ENCODE peak calls at places on chromosomes 5 and 9, in eight cellular contexts. C is A549, F is upper lobe of left lung, R is erythroblast, A is tibial nerve, B is breast epithelium, T is body of pancreas, X is H54. U is an unnamed sample.
A peak's percentile ranks its signal among the peaks of the same experiment; 100 is the strongest.

GRCh38 chr5:82594097-82594496 is 315.9 kb upstream of the RPS23 start:
- DNase-seq in C (no peak), F (no peak), R (no peak), A (no peak), B (no peak), T (no peak), X (no peak), U (no peak)

GRCh38 chr5:14457475-14457874 is 124.1 kb upstream of the OTULINL start:
- DNase-seq in C (no peak), F (no peak), R (no peak), A (no peak), B (no peak), T (peak; percentile 58), X (no peak), U (no peak)

GRCh38 chr9:21415492-21416267 is 6.8 kb downstream of the IFNA8 start:
- DNase-seq in C (no peak), F (no peak), R (no peak), A (no peak), B (no peak), T (no peak), X (no peak), U (no peak)

GRCh38 chr5:14739538-14739937 is 75.0 kb downstream of the OTULIN start:
- DNase-seq in C (no peak), F (no peak), R (no peak), A (no peak), B (no peak), T (no peak), X (peak; percentile 80), U (no peak)

GRCh38 chr5:469752-470483 is 26.9 kb downstream of the EXOC3 start:
- DNase-seq in C (no peak), F (no peak), R (no peak), A (no peak), B (peak; percentile 47), T (no peak), X (no peak), U (no peak)

GRCh38 chr5:592158-592557 is 20.0 kb upstream of the CEP72 start:
- DNase-seq in C (no peak), F (peak; percentile 6), R (no peak), A (no peak), B (no peak), T (no peak), X (no peak), U (no peak)

GRCh38 chr5:124643306-124643705 is 103.1 kb downstream of the ZNF608 start:
- DNase-seq in C (no peak), F (no peak), R (no peak), A (no peak), B (no peak), T (no peak), X (no peak), U (no peak)

GRCh38 chr5:65100846-65101678 is 332.3 kb downstream of the CWC27 start:
- DNase-seq in C (peak; percentile 81), F (peak; percentile 62), R (peak; percentile 89), A (peak; percentile 70), B (no peak), T (peak; percentile 67), X (peak; percentile 81), U (peak; percentile 15)

GRCh38 chr5:26700759-26701384 is 337.5 kb downstream of the CDH9 start:
- DNase-seq in C (peak; percentile 47), F (no peak), R (peak; percentile 35), A (no peak), B (no peak), T (no peak), X (peak; percentile 27), U (no peak)

GRCh38 chr5:68431601-68432337 is 216.2 kb downstream of the PIK3R1 start:
- DNase-seq in C (no peak), F (no peak), R (peak; percentile 30), A (no peak), B (no peak), T (no peak), X (no peak), U (no peak)

GRCh38 chr5:68435611-68436010 is 220.1 kb downstream of the PIK3R1 start:
- DNase-seq in C (no peak), F (peak; percentile 51), R (no peak), A (no peak), B (no peak), T (no peak), X (no peak), U (no peak)

GRCh38 chr5:68432682-68433081 is 217.1 kb downstream of the PIK3R1 start:
- DNase-seq in C (no peak), F (no peak), R (no peak), A (no peak), B (no peak), T (no peak), X (no peak), U (no peak)

GRCh38 chr5:68436686-68437520 is 221.3 kb downstream of the PIK3R1 start:
- DNase-seq in C (no peak), F (no peak), R (no peak), A (no peak), B (no peak), T (no peak), X (no peak), U (no peak)

DNA sequence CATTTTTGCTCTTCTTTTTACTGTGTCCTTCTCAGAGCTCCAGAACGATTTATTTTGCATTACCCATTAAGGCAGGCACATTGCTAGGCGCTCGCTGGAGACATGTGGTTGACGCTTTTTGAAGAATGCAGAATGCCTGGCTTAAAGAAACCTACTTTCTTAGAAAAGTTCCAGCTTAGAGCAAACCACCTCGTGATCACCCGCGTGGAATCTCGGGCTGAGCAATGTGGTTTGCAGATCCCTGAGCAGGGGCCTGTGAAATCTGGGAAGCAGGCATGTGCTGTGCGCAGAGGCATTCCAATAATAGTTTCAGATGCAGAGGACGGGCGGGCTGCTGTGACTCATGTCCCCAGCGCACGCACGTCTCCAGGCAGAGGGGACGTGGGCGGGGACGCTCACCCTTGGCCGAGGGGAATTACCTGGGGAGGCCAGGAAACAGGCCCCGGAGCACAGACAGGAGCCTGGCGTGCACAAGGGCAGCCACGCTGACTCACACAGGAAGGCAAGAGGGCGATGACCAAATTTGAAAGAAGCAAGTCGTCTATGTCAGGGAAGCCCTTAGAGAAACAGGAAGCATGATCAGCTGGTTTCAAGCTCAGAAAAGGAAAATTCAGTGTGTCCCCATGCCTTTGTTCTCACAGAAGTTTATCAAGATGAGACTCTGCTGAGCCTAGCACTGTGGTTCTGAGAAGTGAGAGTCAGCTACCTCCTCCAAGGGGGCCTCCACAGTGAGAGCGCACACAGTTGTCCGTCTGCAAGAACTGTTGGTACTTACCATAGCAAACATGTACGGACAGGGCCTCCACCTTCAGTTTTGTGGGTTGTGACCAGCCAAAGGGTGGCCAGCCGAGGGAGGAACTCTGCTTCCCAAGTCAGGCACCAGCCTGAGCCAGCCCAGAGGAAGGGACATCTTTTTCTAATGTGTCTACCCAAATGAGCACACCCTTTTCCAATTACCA is 218.6 kb downstream of the PIK3R1 start:
- DNase-seq in C (peak; percentile 75), F (peak; percentile 91), R (peak; percentile 85), A (peak; percentile 47), B (peak; percentile 82), T (peak; percentile 49), X (peak; percentile 67), U (peak; percentile 80)
- TF ChIP-seq POLR2A in C (no peak), F (no peak), R (no peak), A (no peak), B (no peak), T (no peak), X (no peak), U (no peak)

GRCh38 chr9:128370752-128371621 is at the start of gene URM1:
- DNase-seq in C (peak; percentile 97), F (peak; percentile 96), R (peak; percentile 98), A (peak; percentile 87), B (peak; percentile 95), T (peak; percentile 94), X (peak; percentile 99), U (peak; percentile 94)
- TF ChIP-seq POLR2A in C (peak; percentile 83), F (peak; percentile 88), R (peak; percentile 90), A (peak; percentile 84), B (peak; percentile 83), T (peak; percentile 78), X (peak; percentile 87), U (peak; percentile 93)

GRCh38 chr9:98254236-98255063 is 999 bp downstream of the TBC1D2 start:
- DNase-seq in C (no peak), F (no peak), R (peak; percentile 23), A (no peak), B (no peak), T (no peak), X (no peak), U (no peak)

GRCh38 chr9:98253563-98253962 is 1.9 kb downstream of the TBC1D2 start:
- DNase-seq in C (no peak), F (peak; percentile 68), R (no peak), A (no peak), B (no peak), T (no peak), X (no peak), U (no peak)

GRCh38 chr9:98256632-98257218 is 1.3 kb upstream of the TBC1D2 start:
- DNase-seq in C (no peak), F (peak; percentile 29), R (peak; percentile 58), A (no peak), B (no peak), T (no peak), X (no peak), U (no peak)

GRCh38 chr9:98255064-98255577 is 328 bp downstream of the TBC1D2 start:
- DNase-seq in C (no peak), F (peak; percentile 57), R (no peak), A (no peak), B (peak; percentile 54), T (no peak), X (peak; percentile 54), U (no peak)

DNA sequence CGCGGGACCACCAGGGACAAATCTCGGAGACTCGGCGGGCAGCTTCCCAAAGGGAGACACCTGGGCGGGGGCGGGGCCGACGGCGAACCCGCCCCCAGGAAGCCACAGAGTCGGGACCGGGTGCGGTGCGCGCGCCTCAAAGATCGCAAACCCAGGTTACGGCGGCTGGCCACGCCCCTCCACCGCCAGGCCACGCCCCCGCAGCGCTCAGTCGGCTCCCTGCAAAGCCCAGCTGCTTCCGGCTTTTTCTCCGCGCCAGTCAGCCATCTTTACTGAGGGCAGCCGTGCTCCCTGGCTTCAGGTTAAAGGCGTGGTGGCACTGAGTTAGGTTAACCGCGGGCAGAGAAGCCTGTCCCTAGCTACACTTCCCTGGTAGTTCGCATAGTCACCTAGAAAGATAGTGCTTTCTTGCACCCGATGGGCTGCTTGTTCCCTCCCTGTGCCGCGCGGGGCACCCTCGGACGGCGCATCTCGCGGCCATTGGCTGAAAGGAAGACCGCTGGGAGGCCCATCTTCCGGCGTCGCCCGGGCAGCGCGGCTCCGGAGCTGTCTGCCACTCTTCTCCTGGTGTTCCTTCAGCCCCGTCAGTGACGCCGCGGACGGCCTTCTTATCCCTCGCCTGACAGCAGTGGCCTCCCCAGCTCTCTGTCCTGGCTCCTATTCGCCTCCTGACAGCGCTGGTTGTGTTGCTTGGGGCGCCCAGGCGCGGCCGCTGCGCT is at the start of gene TBC1D2:
- DNase-seq in C (peak; percentile 92), F (peak; percentile 99), R (peak; percentile 98), A (peak; percentile 92), B (peak; percentile 97), T (peak; percentile 98), X (peak; percentile 99), U (peak; percentile 93)
- TF ChIP-seq POLR2A in C (peak; percentile 83), F (peak; percentile 40), R (peak; percentile 79), A (peak; percentile 25), B (no peak), T (no peak), X (peak; percentile 90), U (peak; percentile 41)

DNA sequence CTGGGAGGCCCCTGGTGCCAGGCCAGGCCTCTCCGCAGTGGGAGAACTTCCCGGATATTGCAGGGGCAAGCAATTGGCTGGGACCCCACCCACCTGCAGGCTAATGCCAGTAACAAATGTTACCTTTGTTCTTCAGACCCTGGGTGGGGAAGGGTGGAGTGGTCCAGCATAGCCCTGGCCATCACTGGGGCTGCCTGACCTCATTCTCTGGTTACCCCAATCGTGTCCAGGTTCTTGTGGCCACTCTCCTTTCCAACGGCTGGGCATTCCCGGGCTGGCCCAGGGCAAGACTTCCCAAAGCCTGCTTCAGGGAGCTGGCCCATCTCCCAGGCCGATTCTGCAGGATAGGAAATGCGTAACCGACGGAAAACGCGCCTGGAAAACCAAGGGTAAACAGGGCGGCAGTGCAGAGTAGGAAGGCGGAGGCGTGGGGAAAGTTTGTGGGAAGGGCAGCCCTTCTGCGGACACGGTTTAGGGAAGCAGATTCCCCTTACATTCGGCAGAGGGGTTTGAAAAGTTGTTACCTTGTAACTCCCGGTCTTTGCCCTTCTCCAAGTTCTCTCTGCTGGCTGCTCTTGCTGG is 3.6 kb downstream of the NRARP start:
- DNase-seq in C (no peak), F (no peak), R (no peak), A (no peak), B (no peak), T (no peak), X (no peak), U (no peak)
- TF ChIP-seq POLR2A in C (no peak), F (no peak), R (no peak), A (no peak), B (no peak), T (no peak), X (no peak), U (no peak)

U was measured in gastrocnemius medialis.